ENCODE peak calls at places on chromosome 1, in four cellular contexts. L is NCI-H446 treated with DMSO at 0.1 percent for 48 hours; W is stimulated activated CD4-positive, alpha-beta T cell treated with anti-CD3 and anti-CD28 coated beads, Interleukin-4, amount 100 ng/mL, for 48 hours; F is pancreas. G is an unnamed sample.
A peak's percentile ranks its signal among the peaks of the same experiment; 100 is the strongest.

GRCh38 chr1:29398431-29398830 is 162.1 kb downstream of the PTPRU start:
- DNase-seq in L (no peak), W (no peak), F (no peak), G (no peak)

GRCh38 chr1:113545210-113545609 is 154.9 kb downstream of the MAGI3 start:
- DNase-seq in F (no peak), L (peak; percentile 66), W (no peak), G (no peak)

GRCh38 chr1:229981736-229982135 is 85.3 kb upstream of the GALNT2 start:
- DNase-seq in F (no peak), W (no peak), L (no peak), G (no peak)

GRCh38 chr1:942864-943533 is 16.1 kb downstream of the NOC2L start:
- DNase-seq in W (no peak), L (no peak), F (no peak), G (no peak)

GRCh38 chr1:205588691-205589445 is 42.9 kb downstream of the ELK4 start:
- DNase-seq in W (peak; percentile 15), F (no peak), L (peak; percentile 48), G (no peak)

GRCh38 chr1:67371043-67371442 is 59.2 kb downstream of the SERBP1 start:
- DNase-seq in L (no peak), W (no peak), F (no peak), G (no peak)

GRCh38 chr1:90361026-90361425 is 356.1 kb downstream of the BARHL2 start:
- DNase-seq in F (no peak), L (no peak), W (no peak), G (no peak)

GRCh38 chr1:62180649-62181048 is 14.0 kb upstream of the L1TD1 start:
- DNase-seq in L (no peak), W (no peak), F (no peak), G (peak; percentile 49)

GRCh38 chr1:2595812-2596529 is 9.4 kb downstream of the PRXL2B start:
- DNase-seq in L (no peak), W (no peak), F (peak; percentile 72), G (no peak)

GRCh38 chr1:83698644-83699043 is 300.3 kb downstream of the TTLL7 start:
- DNase-seq in W (no peak), L (no peak), F (no peak), G (no peak)

GRCh38 chr1:239169276-239169675 is 217.1 kb upstream of the CHRM3 start:
- DNase-seq in L (no peak), W (no peak), F (no peak), G (no peak)

GRCh38 chr1:77975386-77975785 is 3.5 kb downstream of the FUBP1 start:
- DNase-seq in L (no peak), F (no peak), W (no peak), G (no peak)

GRCh38 chr1:64295136-64295535 is 91.7 kb downstream of the UBE2U start:
- DNase-seq in L (no peak), F (no peak), W (no peak), G (no peak)

GRCh38 chr1:67921725-67922489 is 88.6 kb upstream of the GNG12 start:
- DNase-seq in F (no peak), L (no peak), W (no peak), G (no peak)

GRCh38 chr1:205766038-205766437 is 9.2 kb downstream of the RAB29 start:
- DNase-seq in F (no peak), L (no peak), W (no peak), G (no peak)

GRCh38 chr1:94591791-94592565 is 50.4 kb upstream of the F3 start:
- DNase-seq in F (no peak), L (no peak), W (no peak), G (no peak)

GRCh38 chr1:40985875-40986274 is 6.4 kb downstream of the CTPS1 start:
- DNase-seq in W (no peak), L (no peak), F (no peak), G (no peak)

GRCh38 chr1:111139956-111140679 is at the start of the genes CEPT1 and DRAM2:
- DNase-seq in F (peak; percentile 93), L (peak; percentile 91), W (peak; percentile 87), G (peak; percentile 95)

GRCh38 chr1:115430717-115431116 is 92.7 kb upstream of the NGF start:
- DNase-seq in L (no peak), F (no peak), W (no peak), G (no peak)

GRCh38 chr1:203638914-203639313 is 12.3 kb downstream of the ATP2B4 start:
- DNase-seq in W (no peak), F (no peak), L (no peak), G (no peak)

GRCh38 chr1:113677250-113678158 is 81.8 kb downstream of the PHTF1 start:
- DNase-seq in W (no peak), L (peak; percentile 72), F (no peak), G (no peak)

GRCh38 chr1:55214903-55215193 is 316 bp downstream of the USP24 start:
- DNase-seq in W (peak; percentile 8), F (peak; percentile 77), L (no peak), G (peak; percentile 40)

GRCh38 chr1:195608883-195609282 is 999.4 kb downstream of the KCNT2 start:
- DNase-seq in F (no peak), W (no peak), L (no peak), G (no peak)

GRCh38 chr1:173444757-173445156 is 32.4 kb upstream of the PRDX6 start:
- DNase-seq in F (no peak), L (no peak), W (no peak), G (no peak)

GRCh38 chr1:155166006-155166372 is 7.1 kb downstream of the KRTCAP2 start:
- DNase-seq in W (no peak), L (no peak), F (no peak), G (no peak)

GRCh38 chr1:225772848-225773247 is 4.8 kb upstream of the SRP9 start:
- DNase-seq in W (no peak), F (no peak), L (no peak), G (no peak)

GRCh38 chr1:172602706-172603105 is 56.2 kb upstream of the FASLG start:
- DNase-seq in L (no peak), W (no peak), F (no peak), G (no peak)

GRCh38 chr1:79422726-79423125 is 416.2 kb upstream of the ADGRL4 start:
- DNase-seq in F (no peak), W (no peak), L (no peak), G (no peak)

GRCh38 chr1:5296135-5296930 is 641.9 kb downstream of the AJAP1 start:
- DNase-seq in F (no peak), W (no peak), L (no peak), G (no peak)

GRCh38 chr1:182110635-182111034 is 49.1 kb upstream of the ZNF648 start:
- DNase-seq in W (no peak), F (no peak), L (no peak), G (no peak)

GRCh38 chr1:232806071-232806510 is 875 bp downstream of the MAP10 start:
- DNase-seq in L (no peak), W (no peak), F (no peak), G (no peak)

GRCh38 chr1:153404086-153404635 is 12.2 kb upstream of the S100A7A start:
- DNase-seq in L (no peak), W (no peak), F (no peak), G (no peak)

GRCh38 chr1:212413902-212414327 is 771 bp downstream of the PACC1 start:
- DNase-seq in W (no peak), F (no peak), L (no peak), G (no peak)

GRCh38 chr1:15836772-15837669 is 10.5 kb upstream of the SPEN start:
- DNase-seq in W (peak; percentile 31), L (no peak), F (peak; percentile 76), G (peak; percentile 31)

GRCh38 chr1:5995871-5996630 is 3.8 kb upstream of the NPHP4 start:
- DNase-seq in W (no peak), F (peak; percentile 46), L (no peak), G (peak; percentile 19)

GRCh38 chr1:192147626-192148025 is 10.6 kb upstream of the RGS18 start:
- DNase-seq in F (no peak), L (no peak), W (no peak), G (no peak)

GRCh38 chr1:53644909-53645689 is 93.9 kb downstream of the GLIS1 start:
- DNase-seq in F (no peak), W (no peak), L (no peak), G (no peak)

G was measured in Caco-2.